ENCODE peak calls at places on chromosomes 11 and 22, in nine cellular contexts. Y, O, U, K, B, A, H, G and M are unnamed samples.

GRCh38 chr22:29122041-29122440 is 49.2 kb downstream of the KREMEN1 start:
- DNase-seq in Y (no peak), O (no peak), U (no peak), K (no peak), B (no peak), A (no peak), H (no peak), G (no peak), M (no peak)

GRCh38 chr11:96333076-96333744 is 9.8 kb downstream of the MAML2 start:
- DNase-seq in Y (no peak), O (no peak), U (no peak), K (no peak), B (no peak), A (no peak), H (no peak), G (no peak), M (peak; percentile 82)

GRCh38 chr22:24323233-24323632 is 52.6 kb downstream of the SPECC1L start:
- DNase-seq in Y (no peak), O (no peak), U (no peak), K (no peak), B (no peak), A (no peak), H (no peak), G (no peak), M (no peak)

GRCh38 chr11:116724813-116725212 is 48.0 kb downstream of the BUD13 start:
- DNase-seq in Y (no peak), O (no peak), U (no peak), K (no peak), B (no peak), A (no peak), H (no peak), G (no peak), M (no peak)

GRCh38 chr22:23212061-23213030 is 32.0 kb downstream of the BCR start:
- DNase-seq in Y (no peak), O (no peak), U (no peak), K (no peak), B (no peak), A (no peak), H (no peak), G (no peak), M (no peak)

GRCh38 chr11:109971184-109971523 is 122.0 kb upstream of the ZC3H12C start:
- DNase-seq in Y (no peak), O (no peak), U (peak; percentile 89), K (no peak), B (no peak), A (no peak), H (peak; percentile 45), G (no peak), M (peak; percentile 13)

GRCh38 chr11:120167659-120168058 is 29.7 kb upstream of the TRIM29 start:
- DNase-seq in Y (no peak), O (no peak), U (no peak), K (no peak), B (peak; percentile 60), A (no peak), H (no peak), G (no peak), M (no peak)

GRCh38 chr11:1259076-1259461 is 36.2 kb downstream of the MUC5B start:
- DNase-seq in Y (no peak), O (no peak), U (no peak), K (no peak), B (no peak), A (no peak), H (no peak), G (no peak), M (no peak)

GRCh38 chr22:32333141-32333768 is 24.4 kb upstream of the RFPL3 start:
- DNase-seq in Y (no peak), O (no peak), U (no peak), K (no peak), B (no peak), A (no peak), H (no peak), G (no peak), M (no peak)

GRCh38 chr11:46120361-46120710 is 918 bp downstream of the PHF21A start:
- DNase-seq in Y (no peak), O (peak; percentile 29), U (no peak), K (peak; percentile 29), B (peak; percentile 65), A (peak; percentile 40), H (no peak), G (no peak), M (no peak)

GRCh38 chr11:10930961-10931760 is 73.3 kb upstream of the ZBED5 start:
- DNase-seq in Y (no peak), O (peak; percentile 70), U (peak; percentile 92), K (peak; percentile 77), B (peak; percentile 93), A (peak; percentile 86), H (no peak), G (peak; percentile 16), M (no peak)

GRCh38 chr11:131584694-131585592 is 214.5 kb downstream of the NTM start:
- DNase-seq in Y (no peak), O (no peak), U (no peak), K (no peak), B (no peak), A (no peak), H (peak; percentile 22), G (no peak), M (no peak)

GRCh38 chr22:29346659-29347058 is 31.2 kb upstream of the RASL10A start:
- DNase-seq in Y (no peak), O (no peak), U (no peak), K (no peak), B (no peak), A (no peak), H (no peak), G (no peak), M (no peak)

GRCh38 chr11:73152861-73153483 is 10.9 kb upstream of the FCHSD2 start:
- DNase-seq in Y (no peak), O (peak; percentile 73), U (no peak), K (no peak), B (peak; percentile 48), A (no peak), H (peak; percentile 98), G (peak; percentile 49), M (no peak)

GRCh38 chr11:118913411-118914125 is 12.2 kb downstream of the BCL9L start:
- DNase-seq in Y (no peak), O (no peak), U (no peak), K (no peak), B (no peak), A (peak; percentile 33), H (no peak), G (peak; percentile 71), M (no peak)

GRCh38 chr11:34609850-34610249 is 11.0 kb upstream of the EHF start:
- DNase-seq in Y (no peak), O (no peak), U (no peak), K (no peak), B (no peak), A (no peak), H (no peak), G (no peak), M (no peak)

GRCh38 chr11:1131033-1131911 is 26.5 kb upstream of the MUC5AC start:
- DNase-seq in Y (no peak), O (no peak), U (no peak), K (no peak), B (peak; percentile 48), A (no peak), H (no peak), G (no peak), M (no peak)

GRCh38 chr11:87134524-87135106 is 96.9 kb downstream of the TMEM135 start:
- DNase-seq in Y (no peak), O (no peak), U (no peak), K (no peak), B (no peak), A (no peak), H (no peak), G (no peak), M (no peak)

GRCh38 chr11:70141490-70142014 is 61.5 kb upstream of the FADD start:
- DNase-seq in Y (no peak), O (no peak), U (no peak), K (no peak), B (no peak), A (peak; percentile 25), H (no peak), G (no peak), M (no peak)

GRCh38 chr11:70139785-70140410 is 61.8 kb downstream of the ANO1 start:
- DNase-seq in Y (no peak), O (no peak), U (no peak), K (no peak), B (no peak), A (no peak), H (no peak), G (no peak), M (no peak)

GRCh38 chr11:70138403-70138802 is 60.3 kb downstream of the ANO1 start:
- DNase-seq in Y (no peak), O (no peak), U (no peak), K (no peak), B (no peak), A (no peak), H (no peak), G (no peak), M (no peak)

GRCh38 chr11:70142171-70142875 is 60.8 kb upstream of the FADD start:
- DNase-seq in Y (peak; percentile 50), O (no peak), U (no peak), K (no peak), B (no peak), A (no peak), H (no peak), G (no peak), M (no peak)

GRCh38 chr11:70140859-70141489 is 62.1 kb upstream of the FADD start:
- DNase-seq in Y (no peak), O (no peak), U (no peak), K (no peak), B (no peak), A (no peak), H (no peak), G (no peak), M (no peak)
- H3K4me3 ChIP-seq in Y (no peak overlapping the region), O (no peak overlapping the region), U (no peak overlapping the region), K (no peak overlapping the region), B (no peak overlapping the region), A (no peak overlapping the region), H (no peak overlapping the region), G (no peak overlapping the region), M (no peak overlapping the region)

GRCh38 chr22:35834080-35834479 is 116.4 kb downstream of the APOL5 start:
- DNase-seq in Y (no peak), O (no peak), U (no peak), K (no peak), B (no peak), A (no peak), H (no peak), G (no peak), M (no peak)
- H3K4me3 ChIP-seq in Y (no peak overlapping the region), O (no peak overlapping the region), U (no peak overlapping the region), K (no peak overlapping the region), B (no peak overlapping the region), A (no peak overlapping the region), H (no peak overlapping the region), G (no peak overlapping the region), M (no peak overlapping the region)

DNA sequence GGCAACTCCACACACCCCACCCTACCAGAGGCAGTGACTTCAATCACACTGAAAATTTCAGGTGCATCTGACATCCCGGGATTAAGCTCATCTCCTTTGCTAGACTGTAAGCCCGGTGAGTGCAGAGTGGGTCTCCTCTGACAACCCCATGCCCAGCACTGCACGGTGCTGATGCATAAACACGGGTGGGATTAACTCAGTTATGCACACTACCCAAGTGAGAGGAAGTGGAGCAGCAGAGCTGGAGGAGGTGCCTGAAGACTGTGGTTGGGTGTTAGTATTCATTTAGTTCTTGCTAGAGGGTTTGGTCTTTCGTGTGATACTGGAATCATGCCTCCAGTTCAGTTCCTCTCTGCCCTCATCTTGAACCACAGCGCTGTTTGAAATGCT is 6.5 kb downstream of the ARSA start:
- DNase-seq in Y (no peak), O (peak; percentile 44), U (no peak), K (no peak), B (no peak), A (no peak), H (peak; percentile 85), G (peak; percentile 64), M (no peak)
- H3K4me3 ChIP-seq in Y (no peak overlapping the region), O (peak overlapping the region; percentile 43), U (no peak overlapping the region), K (no peak overlapping the region), B (no peak overlapping the region), A (no peak overlapping the region), H (peak overlapping the region; percentile 50), G (peak overlapping the region; percentile 70), M (no peak overlapping the region)

GRCh38 chr11:63811522-63811921 is 1.7 kb upstream of the SPINDOC start:
- DNase-seq in Y (no peak), O (no peak), U (no peak), K (no peak), B (no peak), A (no peak), H (no peak), G (no peak), M (no peak)
- H3K4me3 ChIP-seq in Y (no peak overlapping the region), O (no peak overlapping the region), U (no peak overlapping the region), K (no peak overlapping the region), B (no peak overlapping the region), A (no peak overlapping the region), H (no peak overlapping the region), G (no peak overlapping the region), M (no peak overlapping the region)